ENCODE peak calls at places on chromosomes 2 and 18, in ten cellular contexts. T is hippocampal formation; D is activated naive CD8-positive, alpha-beta T cell treated with anti-CD3 and anti-CD28 coated beads, Interleukin-2, amount 50 U/mL, for 24 hours; E is skeletal muscle cell; L is HFFc6; J is GF-D8; M is foreskin melanocyte; V is H9; F is HCEC 1CT; B is AG04449. Q is an unnamed sample.
A peak's percentile ranks its signal among the peaks of the same experiment; 100 is the strongest.

GRCh38 chr2:237550057-237550415 is 16.3 kb upstream of the PRLH start:
- DNase-seq in T (no peak), D (no peak), E (no peak), L (no peak), J (no peak), M (no peak), V (no peak), F (no peak), B (no peak), Q (no peak)

GRCh38 chr2:235968616-235969324 is 199.4 kb downstream of the GBX2 start:
- DNase-seq in T (no peak), D (no peak), E (no peak), L (no peak), J (no peak), M (no peak), V (peak; percentile 19), F (no peak), B (no peak), Q (no peak)

GRCh38 chr2:176494949-176495353 is 225.7 kb downstream of the MTX2 start:
- DNase-seq in T (no peak), D (no peak), E (no peak), L (no peak), J (peak; percentile 62), M (no peak), V (no peak), F (no peak), B (no peak), Q (no peak)

GRCh38 chr2:28366496-28367282 is 26.0 kb upstream of the FOSL2 start:
- DNase-seq in T (no peak), D (peak; percentile 54), E (no peak), L (no peak), J (peak; percentile 97), M (no peak), V (no peak), F (no peak), B (no peak), Q (no peak)

GRCh38 chr2:134402385-134402784 is 148.5 kb downstream of the MGAT5 start:
- DNase-seq in T (no peak), D (no peak), E (peak; percentile 95), L (no peak), J (peak; percentile 89), M (no peak), V (no peak), F (peak; percentile 64), B (peak; percentile 79), Q (peak; percentile 33)

GRCh38 chr18:54780970-54781369 is 47.3 kb upstream of the RAB27B start:
- DNase-seq in T (no peak), D (no peak), E (no peak), L (no peak), J (no peak), M (no peak), V (no peak), F (no peak), B (no peak), Q (no peak)

GRCh38 chr2:169476459-169476858 is 2.8 kb upstream of the BBS5 start:
- DNase-seq in T (no peak), D (no peak), E (peak; percentile 36), L (no peak), J (no peak), M (no peak), V (no peak), F (no peak), B (no peak), Q (no peak)

GRCh38 chr18:10834128-10834815 is 308.4 kb downstream of the NAPG start:
- DNase-seq in T (no peak), D (no peak), E (no peak), L (no peak), J (no peak), M (no peak), V (no peak), F (no peak), B (no peak), Q (no peak)

GRCh38 chr2:232480201-232481190 is 7.1 kb downstream of the ECEL1 start:
- DNase-seq in T (no peak), D (no peak), E (no peak), L (no peak), J (no peak), M (no peak), V (peak; percentile 23), F (no peak), B (no peak), Q (no peak)

GRCh38 chr2:205139822-205140612 is 542.3 kb upstream of the NRP2 start:
- DNase-seq in T (no peak), D (no peak), E (no peak), L (no peak), J (no peak), M (no peak), V (peak; percentile 78), F (no peak), B (no peak), Q (no peak)

GRCh38 chr2:182077023-182077422 is 91.4 kb downstream of the PPP1R1C start:
- DNase-seq in T (no peak), D (no peak), E (no peak), L (peak; percentile 18), J (no peak), M (no peak), V (no peak), F (peak; percentile 31), B (no peak), Q (peak; percentile 29)

GRCh38 chr2:15914981-15915380 is 25.4 kb upstream of the MYCN start:
- DNase-seq in T (no peak), D (no peak), E (no peak), L (no peak), J (no peak), M (no peak), V (no peak), F (no peak), B (no peak), Q (no peak)

GRCh38 chr2:195092341-195092740 is 564.7 kb upstream of the SLC39A10 start:
- DNase-seq in T (no peak), D (no peak), E (no peak), L (no peak), J (no peak), M (no peak), V (peak; percentile 35), F (no peak), B (no peak), Q (no peak)

GRCh38 chr2:221350621-221351020 is 221.5 kb downstream of the EPHA4 start:
- DNase-seq in T (no peak), D (no peak), E (peak; percentile 35), L (no peak), J (no peak), M (no peak), V (no peak), F (no peak), B (no peak), Q (no peak)

GRCh38 chr2:160334028-160334729 is 134.1 kb upstream of the ITGB6 start:
- DNase-seq in T (no peak), D (no peak), E (peak; percentile 89), L (peak; percentile 58), J (no peak), M (no peak), V (no peak), F (peak; percentile 47), B (no peak), Q (no peak)

GRCh38 chr2:221103930-221104329 is 468.2 kb downstream of the EPHA4 start:
- DNase-seq in T (no peak), D (no peak), E (no peak), L (no peak), J (no peak), M (peak; percentile 85), V (no peak), F (no peak), B (no peak), Q (no peak)